ENCODE peak calls at places on chromosomes 13 and 19, in ten cellular contexts. S is testis, Q is left lung, Z is transverse colon, X is HCT116, Y is fibroblast of the aortic adventitia, D is fibroblast of mammary gland, I is neural progenitor cell, O is PC-3, T is dorsolateral prefrontal cortex. P is an unnamed sample.

GRCh38 chr13:53191091-53191490 is 162.5 kb downstream of the OLFM4 start:
- DNase-seq in O (peak; percentile 51), S (no peak), Y (no peak), T (no peak), Z (no peak), X (no peak), D (peak; percentile 33), I (peak; percentile 82), Q (no peak), P (no peak)

GRCh38 chr19:20969498-20969897 is 46.4 kb downstream of the ZNF85 start:
- DNase-seq in T (no peak), O (peak; percentile 60), I (no peak), S (no peak), Z (no peak), D (no peak), Y (no peak), X (peak; percentile 57), Q (no peak), P (no peak)

GRCh38 chr13:35566340-35566739 is 89.9 kb upstream of the MAB21L1 start:
- DNase-seq in Z (no peak), S (no peak), O (no peak), I (no peak), Q (no peak), X (no peak), Y (no peak), T (no peak), D (peak; percentile 5), P (no peak)

GRCh38 chr13:40786568-40786996 is 2.8 kb upstream of the SLC25A15 start:
- DNase-seq in Y (no peak), S (no peak), T (no peak), O (no peak), D (peak; percentile 71), I (no peak), Z (no peak), Q (no peak), X (no peak), P (peak; percentile 73)

GRCh38 chr13:73849292-73849691 is 284.9 kb downstream of the KLF12 start:
- DNase-seq in I (peak; percentile 64), Y (peak; percentile 48), O (peak; percentile 33), X (peak; percentile 26), D (peak; percentile 58), Z (peak; percentile 28), T (no peak), S (no peak), Q (no peak), P (peak; percentile 43)

GRCh38 chr13:72536668-72537399 is 190.6 kb downstream of the MZT1 start:
- DNase-seq in Q (no peak), S (no peak), Z (peak; percentile 15), D (no peak), Y (no peak), I (no peak), X (no peak), O (no peak), T (no peak), P (no peak)

GRCh38 chr13:32168136-32168535 is 136.6 kb downstream of the FRY start:
- DNase-seq in D (no peak), Z (no peak), Q (no peak), O (no peak), Y (peak; percentile 21), S (no peak), I (no peak), X (no peak), T (no peak), P (no peak)

GRCh38 chr19:3945838-3946237 is 13.0 kb downstream of the NMRK2 start:
- DNase-seq in Z (no peak), I (no peak), D (peak; percentile 64), Y (peak; percentile 35), S (no peak), X (no peak), T (no peak), Q (no peak), O (no peak), P (no peak)

GRCh38 chr19:57583521-57584416 is at the start of gene ZIK1:
- DNase-seq in Q (peak; percentile 92), D (peak; percentile 91), I (peak; percentile 99), X (no peak), Y (peak; percentile 90), T (peak; percentile 96), O (no peak), Z (peak; percentile 84), S (peak; percentile 97), P (peak; percentile 93)

GRCh38 chr13:112032186-112032835 is 34.6 kb upstream of the SOX1 start:
- DNase-seq in D (peak; percentile 4), T (no peak), Y (no peak), S (no peak), Z (no peak), I (no peak), O (peak; percentile 7), X (no peak), Q (no peak), P (no peak)

GRCh38 chr13:113124211-113125025 is 1.8 kb downstream of the F10 start:
- DNase-seq in I (no peak), Q (no peak), X (no peak), Y (no peak), D (no peak), O (no peak), T (no peak), S (peak; percentile 10), Z (no peak), P (no peak)

GRCh38 chr13:59689057-59689456 is 474.7 kb downstream of the DIAPH3 start:
- DNase-seq in Y (no peak), Z (no peak), T (no peak), I (peak; percentile 52), X (no peak), O (no peak), Q (no peak), S (no peak), D (no peak), P (no peak)

GRCh38 chr19:17755977-17756670 is 4.8 kb downstream of the FCHO1 start:
- DNase-seq in Y (peak; percentile 37), T (peak; percentile 91), Q (no peak), D (peak; percentile 32), O (peak; percentile 22), S (peak; percentile 90), X (no peak), I (peak; percentile 94), Z (peak; percentile 62), P (peak; percentile 82)

GRCh38 chr13:45473627-45474026 is 8.9 kb downstream of the COG3 start:
- DNase-seq in I (peak; percentile 24), Y (no peak), T (no peak), X (no peak), Q (no peak), Z (no peak), D (no peak), S (no peak), O (no peak), P (peak; percentile 31)

GRCh38 chr19:15841875-15842569 is 26.6 kb upstream of the OR10H1 start:
- DNase-seq in S (no peak), Q (no peak), Z (no peak), T (no peak), D (no peak), I (no peak), X (no peak), Y (no peak), O (no peak), P (peak; percentile 36)

GRCh38 chr19:42255766-42256750 is 1.1 kb upstream of the ERF start:
- DNase-seq in X (no peak), Q (peak; percentile 47), D (peak; percentile 44), T (peak; percentile 52), O (peak; percentile 32), Z (no peak), I (peak; percentile 84), S (peak; percentile 87), Y (peak; percentile 64), P (no peak)

GRCh38 chr13:34943675-34944634 is 1.9 kb downstream of the NBEA start:
- DNase-seq in Y (no peak), S (no peak), X (no peak), Z (no peak), T (no peak), O (peak; percentile 30), D (no peak), Q (no peak), I (no peak), P (peak; percentile 4)

GRCh38 chr19:36573020-36573947 is at the start of gene ZNF529:
- DNase-seq in X (no peak), S (peak; percentile 96), T (peak; percentile 89), Q (peak; percentile 91), Y (peak; percentile 85), Z (peak; percentile 90), O (peak; percentile 81), D (peak; percentile 88), I (peak; percentile 97), P (peak; percentile 92)
- TF ChIP-seq CTCF in X (no peak), S (no peak), T (no peak), Q (no peak), Y (no peak), Z (no peak), O (no peak), D (no peak), I (peak; percentile 26), P (no peak)

GRCh38 chr19:37370880-37371661 is at the start of gene ZNF527:
- DNase-seq in X (peak; percentile 84), Q (peak; percentile 98), Y (peak; percentile 95), I (peak; percentile 97), O (peak; percentile 85), S (peak; percentile 97), D (peak; percentile 96), Z (peak; percentile 98), T (peak; percentile 99), P (peak; percentile 98)
- TF ChIP-seq CTCF in X (no peak), Q (peak; percentile 19), Y (no peak), I (no peak), O (no peak), S (no peak), D (no peak), Z (no peak), T (no peak), P (no peak)

DNA sequence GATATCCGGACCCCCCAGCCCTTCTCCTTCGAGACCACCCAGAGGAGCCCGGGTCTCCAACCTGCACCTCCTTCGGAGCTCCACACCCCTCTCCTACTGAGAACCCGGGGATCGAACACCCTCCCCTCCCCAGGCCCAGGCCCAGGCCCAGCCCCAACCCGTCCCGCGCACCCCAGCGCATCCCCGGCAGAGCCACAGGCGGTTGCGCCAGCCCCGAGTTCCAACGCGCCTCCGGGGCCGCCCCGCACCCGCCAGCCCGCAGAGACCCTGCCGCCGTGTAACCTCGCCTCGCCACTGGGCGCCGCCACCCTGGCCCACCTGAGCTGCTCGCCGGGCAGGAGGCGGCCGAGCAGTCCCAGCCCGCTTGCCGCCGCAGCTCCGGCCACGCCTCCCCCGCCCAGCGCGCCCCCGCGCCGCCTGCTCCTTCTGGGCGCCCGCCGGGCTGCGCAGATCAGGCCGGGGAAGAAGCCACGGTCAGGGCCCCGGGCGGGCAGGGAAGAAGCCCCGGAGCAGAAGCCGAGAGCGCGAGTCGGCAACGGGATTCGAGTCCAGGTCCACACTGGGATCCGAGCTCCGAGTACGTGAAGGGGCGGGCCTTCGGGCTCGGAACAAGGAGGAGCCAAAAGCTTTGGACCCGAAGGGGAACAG is at the start of gene MBOAT7:
- DNase-seq in T (no peak), Z (no peak), Q (no peak), I (no peak), O (no peak), S (no peak), Y (no peak), D (no peak), X (no peak), P (no peak)
- TF ChIP-seq CTCF in T (no peak), Z (peak; percentile 33), Q (no peak), I (peak; percentile 45), O (peak; percentile 49), S (no peak), Y (no peak), D (no peak), X (no peak), P (no peak)

DNA sequence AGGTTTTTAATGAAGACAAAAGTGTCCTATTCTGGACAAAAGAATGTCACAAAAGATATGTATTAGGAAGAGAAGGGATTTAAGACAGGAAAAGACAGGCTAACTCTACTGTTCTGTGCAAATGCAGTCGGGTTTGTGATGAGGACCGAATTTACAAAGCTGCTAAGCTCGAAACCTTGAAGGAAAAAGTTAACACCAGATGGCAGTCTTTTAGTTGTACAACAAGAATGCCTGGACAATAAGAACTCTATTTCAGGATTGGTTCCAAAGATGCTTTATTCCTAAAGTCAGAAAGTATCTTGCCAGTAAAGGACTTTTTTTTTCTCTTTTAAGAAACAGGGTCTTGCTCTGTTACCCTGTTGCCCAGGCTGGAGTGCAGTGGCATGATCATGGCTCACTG is 51.1 kb downstream of the HS6ST3 start:
- DNase-seq in I (peak; percentile 67), S (no peak), Y (peak; percentile 63), Q (no peak), Z (no peak), T (no peak), D (peak; percentile 48), O (peak; percentile 51), X (no peak), P (no peak)
- TF ChIP-seq CTCF in I (peak; percentile 62), S (no peak), Y (peak; percentile 38), Q (no peak), Z (no peak), T (peak; percentile 46), D (peak; percentile 29), O (peak; percentile 43), X (peak; percentile 28), P (no peak)